ENCODE peak calls at places on chromosomes 2 and 18, in nine cellular contexts. K is Peyer's patch; H is fibroblast of mammary gland; D is fibroblast of villous mesenchyme; O is hepatocyte; Z is WTC11; P is type B pancreatic cell; J is Calu3; E is CD4-positive, alpha-beta T cell. M is an unnamed sample.

GRCh38 chr2:75787532-75788132 is 76.9 kb upstream of the GCFC2 start:
- DNase-seq in K (no peak), H (peak; percentile 42), D (peak; percentile 17), O (peak; percentile 59), Z (no peak), P (no peak), J (no peak), E (no peak), M (peak; percentile 76)

GRCh38 chr2:227759411-227760113 is 13.9 kb downstream of the SCYGR8 start:
- DNase-seq in K (no peak), H (no peak), D (no peak), O (no peak), Z (no peak), P (no peak), J (peak; percentile 87), E (no peak), M (no peak)

GRCh38 chr2:64716569-64716968 is 62.9 kb upstream of the SERTAD2 start:
- DNase-seq in K (no peak), H (no peak), D (no peak), O (no peak), Z (no peak), P (no peak), J (no peak), E (no peak), M (no peak)

GRCh38 chr2:233994191-233994590 is 56.3 kb upstream of the SPP2 start:
- DNase-seq in K (no peak), H (no peak), D (no peak), O (no peak), Z (no peak), P (no peak), J (no peak), E (no peak), M (no peak)

GRCh38 chr2:109631741-109632140 is 17.6 kb downstream of the SOWAHC start:
- DNase-seq in K (no peak), H (no peak), D (no peak), O (no peak), Z (no peak), P (no peak), J (no peak), E (no peak), M (no peak)

GRCh38 chr18:34773378-34773777 is 63.3 kb downstream of the DTNA start:
- DNase-seq in K (no peak), H (peak; percentile 64), D (peak; percentile 65), O (no peak), Z (no peak), P (no peak), J (no peak), E (no peak), M (no peak)

GRCh38 chr2:66271777-66272176 is 163.1 kb upstream of the MEIS1 start:
- DNase-seq in K (no peak), H (no peak), D (no peak), O (no peak), Z (no peak), P (no peak), J (peak; percentile 39), E (no peak), M (no peak)

GRCh38 chr2:174325932-174326879 is 8.5 kb upstream of the SP9 start:
- DNase-seq in K (no peak), H (peak; percentile 58), D (peak; percentile 64), O (no peak), Z (peak; percentile 54), P (no peak), J (no peak), E (peak; percentile 17), M (no peak)

GRCh38 chr18:52312321-52312720 is 27.7 kb upstream of the DCC start:
- DNase-seq in K (no peak), H (no peak), D (no peak), O (no peak), Z (no peak), P (no peak), J (no peak), E (no peak), M (no peak)

GRCh38 chr2:46943881-46944798 is 28.5 kb upstream of the MCFD2 start:
- DNase-seq in K (peak; percentile 63), H (no peak), D (no peak), O (no peak), Z (no peak), P (no peak), J (no peak), E (peak; percentile 32), M (no peak)

GRCh38 chr2:11073251-11073650 is 82.0 kb upstream of the SLC66A3 start:
- DNase-seq in K (no peak), H (peak; percentile 44), D (peak; percentile 52), O (peak; percentile 74), Z (peak; percentile 85), P (no peak), J (no peak), E (no peak), M (peak; percentile 69)

GRCh38 chr2:98476192-98476868 is 31.7 kb downstream of the INPP4A start:
- DNase-seq in K (peak; percentile 46), H (peak; percentile 30), D (no peak), O (no peak), Z (no peak), P (no peak), J (no peak), E (no peak), M (no peak)

GRCh38 chr2:100064592-100065006 is 77.8 kb downstream of the AFF3 start:
- DNase-seq in K (no peak), H (no peak), D (no peak), O (no peak), Z (no peak), P (no peak), J (no peak), E (no peak), M (no peak)

GRCh38 chr18:48418409-48419267 is 9.5 kb upstream of the ZBTB7C start:
- DNase-seq in K (no peak), H (no peak), D (no peak), O (no peak), Z (no peak), P (no peak), J (no peak), E (no peak), M (no peak)

GRCh38 chr2:105405291-105405690 is 6.4 kb upstream of the FHL2 start:
- DNase-seq in K (no peak), H (peak; percentile 55), D (peak; percentile 80), O (no peak), Z (no peak), P (no peak), J (no peak), E (no peak), M (no peak)

GRCh38 chr2:47056875-47057731 is 98.0 kb downstream of the STPG4 start:
- DNase-seq in K (peak; percentile 75), H (peak; percentile 85), D (peak; percentile 76), O (no peak), Z (no peak), P (no peak), J (no peak), E (no peak), M (peak; percentile 71)

GRCh38 chr2:200479617-200480292 is 30.1 kb downstream of the KCTD18 start:
- DNase-seq in K (no peak), H (peak; percentile 87), D (peak; percentile 77), O (no peak), Z (no peak), P (no peak), J (no peak), E (no peak), M (peak; percentile 53)

GRCh38 chr18:8926464-8926863 is 176.0 kb upstream of the NDUFV2 start:
- DNase-seq in K (no peak), H (no peak), D (no peak), O (no peak), Z (no peak), P (no peak), J (no peak), E (no peak), M (no peak)

GRCh38 chr2:42844901-42845685 is 52.7 kb upstream of the HAAO start:
- DNase-seq in K (peak; percentile 57), H (peak; percentile 86), D (peak; percentile 98), O (peak; percentile 74), Z (no peak), P (no peak), J (no peak), E (no peak), M (no peak)

GRCh38 chr2:85974395-85974794 is 85.6 kb upstream of the ST3GAL5 start:
- DNase-seq in K (no peak), H (no peak), D (peak; percentile 52), O (no peak), Z (no peak), P (peak; percentile 36), J (no peak), E (no peak), M (no peak)

GRCh38 chr18:76572517-76573247 is 77.6 kb upstream of the ZNF516 start:
- DNase-seq in K (no peak), H (no peak), D (peak; percentile 19), O (peak; percentile 41), Z (no peak), P (no peak), J (no peak), E (no peak), M (no peak)
- TF ChIP-seq CTCF in K (no peak), H (no peak), D (no peak), O (peak; percentile 29), Z (no peak), P (no peak), J (no peak), E (no peak), M (no peak)

GRCh38 chr2:95138702-95139101 is 17.1 kb upstream of the MRPS5 start:
- DNase-seq in K (no peak), H (no peak), D (no peak), O (no peak), Z (no peak), P (no peak), J (no peak), E (no peak), M (no peak)
- TF ChIP-seq CTCF in K (no peak), H (no peak), D (no peak), O (no peak), Z (no peak), P (no peak), J (no peak), E (no peak), M (no peak)

GRCh38 chr2:159076233-159076632 is 107.8 kb downstream of the TANC1 start:
- DNase-seq in K (no peak), H (peak; percentile 95), D (peak; percentile 95), O (no peak), Z (no peak), P (no peak), J (no peak), E (no peak), M (no peak)
- TF ChIP-seq CTCF in K (no peak), H (peak; percentile 17), D (no peak), O (no peak), Z (no peak), P (no peak), J (no peak), E (no peak), M (peak; percentile 15)

DNA sequence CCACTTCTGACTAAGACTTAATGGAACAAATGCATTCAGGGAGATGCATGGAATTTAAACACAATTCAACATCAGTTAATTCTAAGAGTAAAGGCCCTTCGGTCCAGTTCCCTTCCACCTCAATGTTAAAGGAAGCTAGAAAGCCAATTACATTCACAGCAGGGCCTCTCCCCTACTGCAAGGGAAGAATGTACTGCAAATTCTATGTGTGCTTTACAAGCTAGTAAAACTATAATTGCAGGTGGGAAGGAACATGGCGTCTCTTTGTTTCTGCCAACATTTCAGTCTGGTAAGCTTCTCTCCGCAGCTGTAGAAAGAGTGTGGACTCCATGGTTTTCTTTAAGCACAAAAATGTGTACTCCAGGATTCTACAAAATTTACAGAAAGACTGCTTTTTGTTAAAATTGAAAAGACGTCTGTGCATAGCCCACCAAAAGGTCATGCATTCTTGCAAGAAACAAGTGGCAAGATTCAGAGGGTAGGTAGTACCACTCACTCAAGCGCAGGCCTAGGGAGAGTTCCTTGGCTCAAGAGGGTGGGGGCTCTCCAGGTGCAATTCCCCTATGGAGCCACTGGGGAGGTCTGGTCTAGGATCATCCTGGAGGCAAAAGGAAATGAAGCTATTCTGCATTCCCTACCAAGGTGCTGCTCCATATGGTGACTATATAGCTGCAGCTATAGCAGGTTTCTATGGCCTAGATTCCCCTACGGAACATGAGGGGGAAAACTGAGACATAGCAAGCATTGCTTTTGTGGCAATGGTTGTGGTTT is 127.0 kb upstream of the FZD5 start:
- DNase-seq in K (no peak), H (no peak), D (no peak), O (no peak), Z (peak; percentile 68), P (no peak), J (peak; percentile 17), E (no peak), M (no peak)
- TF ChIP-seq CTCF in K (no peak), H (no peak), D (peak; percentile 18), O (no peak), Z (peak; percentile 40), P (peak; percentile 43), J (no peak), E (no peak), M (no peak)